ENCODE peak calls at places on chromosome 4, in six cellular contexts. V, U, P, R, K and D are unnamed samples.

GRCh38 chr4:105179539-105180401 is 33.1 kb downstream of the TET2 start:
- DNase-seq in V (no peak), U (no peak), P (no peak), R (no peak), K (no peak), D (peak; percentile 23)

GRCh38 chr4:38242822-38243384 is 282.7 kb downstream of the PTTG2 start:
- DNase-seq in V (no peak), U (no peak), P (no peak), R (no peak), K (no peak), D (no peak)

GRCh38 chr4:6665320-6665654 is 24.8 kb downstream of the MRFAP1 start:
- DNase-seq in V (no peak), U (no peak), P (no peak), R (no peak), K (no peak), D (no peak)

GRCh38 chr4:109998867-109999303 is 86.2 kb downstream of the EGF start:
- DNase-seq in V (peak; percentile 53), U (peak; percentile 65), P (no peak), R (no peak), K (peak; percentile 26), D (peak; percentile 59)

GRCh38 chr4:185847352-185848078 is 35.5 kb upstream of the SORBS2 start:
- DNase-seq in V (peak; percentile 98), U (peak; percentile 77), P (no peak), R (no peak), K (peak; percentile 46), D (peak; percentile 93)

GRCh38 chr4:128386761-128387599 is 99.4 kb upstream of the PGRMC2 start:
- DNase-seq in V (peak; percentile 69), U (peak; percentile 90), P (no peak), R (no peak), K (peak; percentile 44), D (peak; percentile 98)

GRCh38 chr4:88720749-88721428 is 23.3 kb upstream of the NAP1L5 start:
- DNase-seq in V (no peak), U (peak; percentile 31), P (no peak), R (no peak), K (peak; percentile 43), D (no peak)

GRCh38 chr4:97367878-97368277 is 775.4 kb downstream of the STPG2 start:
- DNase-seq in V (peak; percentile 1), U (no peak), P (no peak), R (no peak), K (no peak), D (no peak)

GRCh38 chr4:156378053-156378665 is 424.5 kb upstream of the CTSO start:
- DNase-seq in V (peak; percentile 6), U (no peak), P (no peak), R (no peak), K (peak; percentile 59), D (peak; percentile 61)

GRCh38 chr4:113673450-113673849 is 88.1 kb downstream of the CAMK2D start:
- DNase-seq in V (no peak), U (no peak), P (peak; percentile 43), R (peak; percentile 52), K (peak; percentile 33), D (peak; percentile 73)

GRCh38 chr4:40481977-40482376 is 146.8 kb downstream of the CHRNA9 start:
- DNase-seq in V (no peak), U (no peak), P (no peak), R (no peak), K (no peak), D (no peak)

GRCh38 chr4:5747746-5748365 is 36.9 kb downstream of the EVC start:
- DNase-seq in V (no peak), U (peak; percentile 79), P (no peak), R (no peak), K (no peak), D (peak; percentile 92)

GRCh38 chr4:2793920-2794706 is 1.2 kb downstream of the SH3BP2 start:
- DNase-seq in V (no peak), U (peak; percentile 63), P (no peak), R (peak; percentile 29), K (peak; percentile 22), D (peak; percentile 65)

GRCh38 chr4:180960758-180961401 is 1282.3 kb upstream of the TENM3 start:
- DNase-seq in V (no peak), U (no peak), P (no peak), R (no peak), K (peak; percentile 27), D (no peak)

GRCh38 chr4:1403591-1404572 is 2.4 kb downstream of the NKX1-1 start:
- DNase-seq in V (no peak), U (peak; percentile 36), P (no peak), R (no peak), K (peak; percentile 27), D (no peak)

GRCh38 chr4:38055566-38055965 is 95.4 kb downstream of the PTTG2 start:
- DNase-seq in V (no peak), U (no peak), P (no peak), R (no peak), K (peak; percentile 81), D (no peak)

GRCh38 chr4:186580669-186581068 is 25.3 kb upstream of the MTNR1A start:
- DNase-seq in V (no peak), U (no peak), P (no peak), R (no peak), K (no peak), D (no peak)

GRCh38 chr4:41611124-41611838 is 73.3 kb downstream of the LIMCH1 start:
- DNase-seq in V (no peak), U (no peak), P (no peak), R (no peak), K (no peak), D (no peak)

GRCh38 chr4:11805837-11806236 is 377.1 kb upstream of the HS3ST1 start:
- DNase-seq in V (peak; percentile 8), U (no peak), P (no peak), R (no peak), K (no peak), D (no peak)

GRCh38 chr4:150140774-150141400 is 62.6 kb downstream of the DCLK2 start:
- DNase-seq in V (peak; percentile 52), U (peak; percentile 62), P (no peak), R (no peak), K (no peak), D (peak; percentile 76)

GRCh38 chr4:159016527-159017137 is 86.2 kb upstream of the RAPGEF2 start:
- DNase-seq in V (no peak), U (no peak), P (no peak), R (no peak), K (peak; percentile 62), D (no peak)

GRCh38 chr4:2058264-2059033 is 678 bp upstream of the NAT8L start:
- DNase-seq in V (no peak), U (peak; percentile 45), P (no peak), R (no peak), K (peak; percentile 67), D (no peak)

GRCh38 chr4:147096667-147097604 is 151.3 kb upstream of the TTC29 start:
- DNase-seq in V (peak; percentile 49), U (peak; percentile 42), P (no peak), R (no peak), K (no peak), D (peak; percentile 53)

GRCh38 chr4:54625391-54625790 is 32.4 kb upstream of the KIT start:
- DNase-seq in V (no peak), U (no peak), P (no peak), R (no peak), K (no peak), D (peak; percentile 26)

GRCh38 chr4:74628808-74629616 is 165.3 kb downstream of the BTC start:
- DNase-seq in V (no peak), U (no peak), P (no peak), R (no peak), K (no peak), D (peak; percentile 24)

GRCh38 chr4:683982-684571 is 4.9 kb downstream of the SLC49A3 start:
- DNase-seq in V (peak; percentile 61), U (peak; percentile 79), P (peak; percentile 60), R (peak; percentile 42), K (peak; percentile 90), D (peak; percentile 47)

GRCh38 chr4:100977274-100977673 is 370.1 kb downstream of the PPP3CA start:
- DNase-seq in V (no peak), U (no peak), P (no peak), R (no peak), K (no peak), D (no peak)

GRCh38 chr4:144634978-144635747 is 10.8 kb upstream of the HHIP start:
- DNase-seq in V (no peak), U (no peak), P (no peak), R (no peak), K (no peak), D (no peak)

GRCh38 chr4:32931475-32931874 is 2211.3 kb downstream of the PCDH7 start:
- DNase-seq in V (no peak), U (no peak), P (no peak), R (no peak), K (no peak), D (no peak)

GRCh38 chr4:147747787-147748454 is 16.0 kb downstream of the ARHGAP10 start:
- DNase-seq in V (no peak), U (no peak), P (no peak), R (no peak), K (no peak), D (no peak)

GRCh38 chr4:89152972-89153371 is 41.6 kb downstream of the TIGD2 start:
- DNase-seq in V (no peak), U (no peak), P (no peak), R (no peak), K (peak; percentile 92), D (no peak)

GRCh38 chr4:127251423-127251822 is 381.3 kb upstream of the INTU start:
- DNase-seq in V (peak; percentile 6), U (peak; percentile 32), P (no peak), R (no peak), K (no peak), D (peak; percentile 38)

GRCh38 chr4:41160856-41161255 is 53.5 kb downstream of the APBB2 start:
- DNase-seq in V (no peak), U (peak; percentile 24), P (no peak), R (no peak), K (no peak), D (peak; percentile 68)

GRCh38 chr4:184506527-184507121 is 32.3 kb upstream of the IRF2 start:
- DNase-seq in V (no peak), U (no peak), P (peak; percentile 43), R (peak; percentile 41), K (peak; percentile 20), D (no peak)

GRCh38 chr4:98688416-98689290 is 30.2 kb upstream of the TSPAN5 start:
- DNase-seq in V (peak; percentile 41), U (peak; percentile 16), P (peak; percentile 21), R (peak; percentile 65), K (no peak), D (peak; percentile 89)

GRCh38 chr4:147638942-147639341 is 21.7 kb downstream of the TMEM184C start:
- DNase-seq in V (no peak), U (no peak), P (no peak), R (no peak), K (no peak), D (no peak)

GRCh38 chr4:165994706-165995105 is 121.7 kb downstream of the TLL1 start:
- DNase-seq in V (no peak), U (peak; percentile 4), P (no peak), R (no peak), K (no peak), D (peak; percentile 69)

GRCh38 chr4:139300431-139301142 is 718 bp upstream of the NAA15 start:
- DNase-seq in V (peak; percentile 14), U (peak; percentile 31), P (peak; percentile 24), R (peak; percentile 61), K (no peak), D (peak; percentile 70)

GRCh38 chr4:56506110-56506705 is 617 bp downstream of the ARL9 start:
- DNase-seq in V (no peak), U (peak; percentile 5), P (peak; percentile 12), R (no peak), K (no peak), D (no peak)